ENCODE peak calls at places on chromosome 12, in ten cellular contexts. One of them, this sample, is unnamed.

GRCh38 chr12:52200086-52200782 is 8.4 kb upstream of the KRT80 start:
- DNase-seq in activated T-cell treated with anti-CD3 and anti-CD28 coated beads for 4 hours: no peak
- DNase-seq in SK-N-MC: no peak
- DNase-seq in ACHN: no peak
- DNase-seq in C1 segment of cervical spinal cord: no peak
- DNase-seq in posterior cingulate gyrus: no peak
- DNase-seq in activated naive CD4-positive, alpha-beta T cell treated with Interleukin-2 at 50 U/mL for 16 hours: no peak
- DNase-seq in right atrium auricular region: no peak
- DNase-seq in stimulated activated CD8-positive, alpha-beta memory T cell treated with anti-CD3 and anti-CD28 coated beads, Interleukin-12 subunit alpha, Interleukin-12 subunit beta, amount 100 ng/mL, for 1 hour: no peak
- DNase-seq in neural crest cell: no peak
- DNase-seq in this sample: no peak

GRCh38 chr12:26097046-26097878 is 27.6 kb downstream of the BHLHE41 start:
- DNase-seq in neural crest cell: peak
- DNase-seq in ACHN: peak
- DNase-seq in SK-N-MC: peak
- DNase-seq in C1 segment of cervical spinal cord: peak
- DNase-seq in activated T-cell treated with anti-CD3 and anti-CD28 coated beads for 4 hours: peak
- DNase-seq in stimulated activated CD8-positive, alpha-beta memory T cell treated with anti-CD3 and anti-CD28 coated beads, Interleukin-12 subunit alpha, Interleukin-12 subunit beta, amount 100 ng/mL, for 1 hour: peak
- DNase-seq in activated naive CD4-positive, alpha-beta T cell treated with Interleukin-2 at 50 U/mL for 16 hours: peak
- DNase-seq in posterior cingulate gyrus: peak
- DNase-seq in right atrium auricular region: peak
- DNase-seq in this sample: peak

GRCh38 chr12:27566159-27566558 is 42.2 kb downstream of the PPFIBP1 start:
- DNase-seq in neural crest cell: no peak
- DNase-seq in activated T-cell treated with anti-CD3 and anti-CD28 coated beads for 4 hours: no peak
- DNase-seq in C1 segment of cervical spinal cord: no peak
- DNase-seq in right atrium auricular region: no peak
- DNase-seq in stimulated activated CD8-positive, alpha-beta memory T cell treated with anti-CD3 and anti-CD28 coated beads, Interleukin-12 subunit alpha, Interleukin-12 subunit beta, amount 100 ng/mL, for 1 hour: no peak
- DNase-seq in posterior cingulate gyrus: no peak
- DNase-seq in activated naive CD4-positive, alpha-beta T cell treated with Interleukin-2 at 50 U/mL for 16 hours: no peak
- DNase-seq in ACHN: no peak
- DNase-seq in SK-N-MC: no peak
- DNase-seq in this sample: no peak

GRCh38 chr12:132861558-132861957 is 25.8 kb downstream of the CHFR start:
- DNase-seq in C1 segment of cervical spinal cord: no peak
- DNase-seq in SK-N-MC: no peak
- DNase-seq in posterior cingulate gyrus: no peak
- DNase-seq in stimulated activated CD8-positive, alpha-beta memory T cell treated with anti-CD3 and anti-CD28 coated beads, Interleukin-12 subunit alpha, Interleukin-12 subunit beta, amount 100 ng/mL, for 1 hour: no peak
- DNase-seq in neural crest cell: no peak
- DNase-seq in activated T-cell treated with anti-CD3 and anti-CD28 coated beads for 4 hours: no peak
- DNase-seq in activated naive CD4-positive, alpha-beta T cell treated with Interleukin-2 at 50 U/mL for 16 hours: no peak
- DNase-seq in right atrium auricular region: no peak
- DNase-seq in ACHN: no peak
- DNase-seq in this sample: no peak

GRCh38 chr12:19893514-19893913 is 454.2 kb downstream of the AEBP2 start:
- DNase-seq in activated T-cell treated with anti-CD3 and anti-CD28 coated beads for 4 hours: no peak
- DNase-seq in ACHN: peak
- DNase-seq in SK-N-MC: no peak
- DNase-seq in C1 segment of cervical spinal cord: no peak
- DNase-seq in stimulated activated CD8-positive, alpha-beta memory T cell treated with anti-CD3 and anti-CD28 coated beads, Interleukin-12 subunit alpha, Interleukin-12 subunit beta, amount 100 ng/mL, for 1 hour: no peak
- DNase-seq in right atrium auricular region: no peak
- DNase-seq in neural crest cell: no peak
- DNase-seq in activated naive CD4-positive, alpha-beta T cell treated with Interleukin-2 at 50 U/mL for 16 hours: no peak
- DNase-seq in posterior cingulate gyrus: no peak
- DNase-seq in this sample: no peak

GRCh38 chr12:119158004-119158776 is 20.5 kb upstream of the HSPB8 start:
- DNase-seq in ACHN: no peak
- DNase-seq in activated T-cell treated with anti-CD3 and anti-CD28 coated beads for 4 hours: no peak
- DNase-seq in right atrium auricular region: no peak
- DNase-seq in C1 segment of cervical spinal cord: no peak
- DNase-seq in neural crest cell: no peak
- DNase-seq in activated naive CD4-positive, alpha-beta T cell treated with Interleukin-2 at 50 U/mL for 16 hours: no peak
- DNase-seq in SK-N-MC: no peak
- DNase-seq in stimulated activated CD8-positive, alpha-beta memory T cell treated with anti-CD3 and anti-CD28 coated beads, Interleukin-12 subunit alpha, Interleukin-12 subunit beta, amount 100 ng/mL, for 1 hour: no peak
- DNase-seq in posterior cingulate gyrus: peak
- DNase-seq in this sample: no peak

GRCh38 chr12:53596920-53597363 is 29.2 kb downstream of the ATF7 start:
- DNase-seq in C1 segment of cervical spinal cord: no peak
- DNase-seq in SK-N-MC: no peak
- DNase-seq in neural crest cell: no peak
- DNase-seq in posterior cingulate gyrus: no peak
- DNase-seq in activated T-cell treated with anti-CD3 and anti-CD28 coated beads for 4 hours: no peak
- DNase-seq in right atrium auricular region: no peak
- DNase-seq in ACHN: no peak
- DNase-seq in stimulated activated CD8-positive, alpha-beta memory T cell treated with anti-CD3 and anti-CD28 coated beads, Interleukin-12 subunit alpha, Interleukin-12 subunit beta, amount 100 ng/mL, for 1 hour: no peak
- DNase-seq in activated naive CD4-positive, alpha-beta T cell treated with Interleukin-2 at 50 U/mL for 16 hours: no peak
- DNase-seq in this sample: no peak

GRCh38 chr12:110179291-110179690 is 55.1 kb downstream of the IFT81 start:
- DNase-seq in activated naive CD4-positive, alpha-beta T cell treated with Interleukin-2 at 50 U/mL for 16 hours: no peak
- DNase-seq in neural crest cell: no peak
- DNase-seq in C1 segment of cervical spinal cord: no peak
- DNase-seq in SK-N-MC: no peak
- DNase-seq in right atrium auricular region: no peak
- DNase-seq in stimulated activated CD8-positive, alpha-beta memory T cell treated with anti-CD3 and anti-CD28 coated beads, Interleukin-12 subunit alpha, Interleukin-12 subunit beta, amount 100 ng/mL, for 1 hour: no peak
- DNase-seq in posterior cingulate gyrus: no peak
- DNase-seq in activated T-cell treated with anti-CD3 and anti-CD28 coated beads for 4 hours: no peak
- DNase-seq in ACHN: peak
- DNase-seq in this sample: no peak

GRCh38 chr12:29148065-29148957 is 767 bp upstream of the FAR2 start:
- DNase-seq in right atrium auricular region: peak
- DNase-seq in neural crest cell: no peak
- DNase-seq in C1 segment of cervical spinal cord: no peak
- DNase-seq in stimulated activated CD8-positive, alpha-beta memory T cell treated with anti-CD3 and anti-CD28 coated beads, Interleukin-12 subunit alpha, Interleukin-12 subunit beta, amount 100 ng/mL, for 1 hour: no peak
- DNase-seq in activated T-cell treated with anti-CD3 and anti-CD28 coated beads for 4 hours: no peak
- DNase-seq in SK-N-MC: no peak
- DNase-seq in activated naive CD4-positive, alpha-beta T cell treated with Interleukin-2 at 50 U/mL for 16 hours: no peak
- DNase-seq in posterior cingulate gyrus: no peak
- DNase-seq in ACHN: no peak
- DNase-seq in this sample: no peak

GRCh38 chr12:4911316-4911994 is 1.8 kb downstream of the KCNA1 start:
- DNase-seq in activated T-cell treated with anti-CD3 and anti-CD28 coated beads for 4 hours: no peak
- DNase-seq in SK-N-MC: no peak
- DNase-seq in C1 segment of cervical spinal cord: no peak
- DNase-seq in ACHN: no peak
- DNase-seq in activated naive CD4-positive, alpha-beta T cell treated with Interleukin-2 at 50 U/mL for 16 hours: no peak
- DNase-seq in neural crest cell: no peak
- DNase-seq in posterior cingulate gyrus: no peak
- DNase-seq in stimulated activated CD8-positive, alpha-beta memory T cell treated with anti-CD3 and anti-CD28 coated beads, Interleukin-12 subunit alpha, Interleukin-12 subunit beta, amount 100 ng/mL, for 1 hour: no peak
- DNase-seq in right atrium auricular region: no peak
- DNase-seq in this sample: no peak

GRCh38 chr12:52230364-52231281 is 2.4 kb upstream of the KRT7 start:
- DNase-seq in SK-N-MC: no peak
- DNase-seq in stimulated activated CD8-positive, alpha-beta memory T cell treated with anti-CD3 and anti-CD28 coated beads, Interleukin-12 subunit alpha, Interleukin-12 subunit beta, amount 100 ng/mL, for 1 hour: no peak
- DNase-seq in activated T-cell treated with anti-CD3 and anti-CD28 coated beads for 4 hours: no peak
- DNase-seq in right atrium auricular region: no peak
- DNase-seq in posterior cingulate gyrus: no peak
- DNase-seq in C1 segment of cervical spinal cord: no peak
- DNase-seq in ACHN: peak
- DNase-seq in neural crest cell: no peak
- DNase-seq in activated naive CD4-positive, alpha-beta T cell treated with Interleukin-2 at 50 U/mL for 16 hours: no peak
- DNase-seq in this sample: no peak

GRCh38 chr12:67358686-67359374 is 89.7 kb downstream of the CAND1 start:
- DNase-seq in ACHN: no peak
- DNase-seq in activated T-cell treated with anti-CD3 and anti-CD28 coated beads for 4 hours: no peak
- DNase-seq in SK-N-MC: peak
- DNase-seq in posterior cingulate gyrus: no peak
- DNase-seq in stimulated activated CD8-positive, alpha-beta memory T cell treated with anti-CD3 and anti-CD28 coated beads, Interleukin-12 subunit alpha, Interleukin-12 subunit beta, amount 100 ng/mL, for 1 hour: no peak
- DNase-seq in C1 segment of cervical spinal cord: no peak
- DNase-seq in right atrium auricular region: no peak
- DNase-seq in activated naive CD4-positive, alpha-beta T cell treated with Interleukin-2 at 50 U/mL for 16 hours: no peak
- DNase-seq in neural crest cell: no peak
- DNase-seq in this sample: no peak

GRCh38 chr12:89919241-89919906 is 210.7 kb upstream of the ATP2B1 start:
- DNase-seq in C1 segment of cervical spinal cord: no peak
- DNase-seq in stimulated activated CD8-positive, alpha-beta memory T cell treated with anti-CD3 and anti-CD28 coated beads, Interleukin-12 subunit alpha, Interleukin-12 subunit beta, amount 100 ng/mL, for 1 hour: no peak
- DNase-seq in activated T-cell treated with anti-CD3 and anti-CD28 coated beads for 4 hours: no peak
- DNase-seq in ACHN: no peak
- DNase-seq in neural crest cell: no peak
- DNase-seq in posterior cingulate gyrus: no peak
- DNase-seq in right atrium auricular region: no peak
- DNase-seq in activated naive CD4-positive, alpha-beta T cell treated with Interleukin-2 at 50 U/mL for 16 hours: no peak
- DNase-seq in SK-N-MC: no peak
- DNase-seq in this sample: no peak

GRCh38 chr12:47808049-47808448 is 11.7 kb downstream of the HDAC7 start:
- DNase-seq in right atrium auricular region: no peak
- DNase-seq in posterior cingulate gyrus: peak
- DNase-seq in SK-N-MC: no peak
- DNase-seq in neural crest cell: no peak
- DNase-seq in activated T-cell treated with anti-CD3 and anti-CD28 coated beads for 4 hours: peak
- DNase-seq in activated naive CD4-positive, alpha-beta T cell treated with Interleukin-2 at 50 U/mL for 16 hours: peak
- DNase-seq in stimulated activated CD8-positive, alpha-beta memory T cell treated with anti-CD3 and anti-CD28 coated beads, Interleukin-12 subunit alpha, Interleukin-12 subunit beta, amount 100 ng/mL, for 1 hour: peak
- DNase-seq in C1 segment of cervical spinal cord: no peak
- DNase-seq in ACHN: no peak
- DNase-seq in this sample: peak

GRCh38 chr12:68293347-68293746 is 38.8 kb downstream of the MDM1 start:
- DNase-seq in activated naive CD4-positive, alpha-beta T cell treated with Interleukin-2 at 50 U/mL for 16 hours: no peak
- DNase-seq in posterior cingulate gyrus: no peak
- DNase-seq in activated T-cell treated with anti-CD3 and anti-CD28 coated beads for 4 hours: no peak
- DNase-seq in SK-N-MC: no peak
- DNase-seq in neural crest cell: no peak
- DNase-seq in C1 segment of cervical spinal cord: no peak
- DNase-seq in ACHN: no peak
- DNase-seq in stimulated activated CD8-positive, alpha-beta memory T cell treated with anti-CD3 and anti-CD28 coated beads, Interleukin-12 subunit alpha, Interleukin-12 subunit beta, amount 100 ng/mL, for 1 hour: no peak
- DNase-seq in right atrium auricular region: no peak
- DNase-seq in this sample: no peak

GRCh38 chr12:31388713-31389112 is 62.8 kb upstream of the SINHCAF start:
- DNase-seq in neural crest cell: no peak
- DNase-seq in activated naive CD4-positive, alpha-beta T cell treated with Interleukin-2 at 50 U/mL for 16 hours: no peak
- DNase-seq in ACHN: no peak
- DNase-seq in SK-N-MC: no peak
- DNase-seq in C1 segment of cervical spinal cord: no peak
- DNase-seq in right atrium auricular region: no peak
- DNase-seq in posterior cingulate gyrus: no peak
- DNase-seq in stimulated activated CD8-positive, alpha-beta memory T cell treated with anti-CD3 and anti-CD28 coated beads, Interleukin-12 subunit alpha, Interleukin-12 subunit beta, amount 100 ng/mL, for 1 hour: no peak
- DNase-seq in activated T-cell treated with anti-CD3 and anti-CD28 coated beads for 4 hours: no peak
- DNase-seq in this sample: no peak

GRCh38 chr12:19572920-19573558 is 133.7 kb downstream of the AEBP2 start:
- DNase-seq in stimulated activated CD8-positive, alpha-beta memory T cell treated with anti-CD3 and anti-CD28 coated beads, Interleukin-12 subunit alpha, Interleukin-12 subunit beta, amount 100 ng/mL, for 1 hour: no peak
- DNase-seq in ACHN: peak
- DNase-seq in activated T-cell treated with anti-CD3 and anti-CD28 coated beads for 4 hours: no peak
- DNase-seq in neural crest cell: peak
- DNase-seq in SK-N-MC: no peak
- DNase-seq in right atrium auricular region: no peak
- DNase-seq in posterior cingulate gyrus: no peak
- DNase-seq in C1 segment of cervical spinal cord: no peak
- DNase-seq in activated naive CD4-positive, alpha-beta T cell treated with Interleukin-2 at 50 U/mL for 16 hours: peak
- DNase-seq in this sample: no peak

GRCh38 chr12:11607313-11608081 is 42.0 kb upstream of the ETV6 start:
- DNase-seq in right atrium auricular region: no peak
- DNase-seq in SK-N-MC: no peak
- DNase-seq in ACHN: no peak
- DNase-seq in neural crest cell: no peak
- DNase-seq in C1 segment of cervical spinal cord: no peak
- DNase-seq in stimulated activated CD8-positive, alpha-beta memory T cell treated with anti-CD3 and anti-CD28 coated beads, Interleukin-12 subunit alpha, Interleukin-12 subunit beta, amount 100 ng/mL, for 1 hour: no peak
- DNase-seq in activated naive CD4-positive, alpha-beta T cell treated with Interleukin-2 at 50 U/mL for 16 hours: no peak
- DNase-seq in activated T-cell treated with anti-CD3 and anti-CD28 coated beads for 4 hours: no peak
- DNase-seq in posterior cingulate gyrus: no peak
- DNase-seq in this sample: no peak

GRCh38 chr12:76883151-76883550 is 4.3 kb upstream of the CSRP2 start:
- DNase-seq in stimulated activated CD8-positive, alpha-beta memory T cell treated with anti-CD3 and anti-CD28 coated beads, Interleukin-12 subunit alpha, Interleukin-12 subunit beta, amount 100 ng/mL, for 1 hour: no peak
- DNase-seq in activated T-cell treated with anti-CD3 and anti-CD28 coated beads for 4 hours: no peak
- DNase-seq in ACHN: peak
- DNase-seq in neural crest cell: no peak
- DNase-seq in SK-N-MC: no peak
- DNase-seq in C1 segment of cervical spinal cord: no peak
- DNase-seq in posterior cingulate gyrus: no peak
- DNase-seq in activated naive CD4-positive, alpha-beta T cell treated with Interleukin-2 at 50 U/mL for 16 hours: no peak
- DNase-seq in right atrium auricular region: no peak
- DNase-seq in this sample: no peak

GRCh38 chr12:52971701-52972329 is 22.9 kb downstream of the KRT18 start:
- DNase-seq in ACHN: no peak
- DNase-seq in SK-N-MC: no peak
- DNase-seq in neural crest cell: no peak
- DNase-seq in stimulated activated CD8-positive, alpha-beta memory T cell treated with anti-CD3 and anti-CD28 coated beads, Interleukin-12 subunit alpha, Interleukin-12 subunit beta, amount 100 ng/mL, for 1 hour: no peak
- DNase-seq in activated T-cell treated with anti-CD3 and anti-CD28 coated beads for 4 hours: no peak
- DNase-seq in activated naive CD4-positive, alpha-beta T cell treated with Interleukin-2 at 50 U/mL for 16 hours: no peak
- DNase-seq in C1 segment of cervical spinal cord: no peak
- DNase-seq in posterior cingulate gyrus: no peak
- DNase-seq in right atrium auricular region: no peak
- DNase-seq in this sample: no peak

GRCh38 chr12:55931317-55931779 is 386 bp downstream of the DGKA start:
- DNase-seq in right atrium auricular region: no peak
- DNase-seq in activated T-cell treated with anti-CD3 and anti-CD28 coated beads for 4 hours: no peak
- DNase-seq in posterior cingulate gyrus: no peak
- DNase-seq in activated naive CD4-positive, alpha-beta T cell treated with Interleukin-2 at 50 U/mL for 16 hours: no peak
- DNase-seq in C1 segment of cervical spinal cord: no peak
- DNase-seq in SK-N-MC: no peak
- DNase-seq in neural crest cell: no peak
- DNase-seq in ACHN: peak
- DNase-seq in stimulated activated CD8-positive, alpha-beta memory T cell treated with anti-CD3 and anti-CD28 coated beads, Interleukin-12 subunit alpha, Interleukin-12 subunit beta, amount 100 ng/mL, for 1 hour: no peak
- DNase-seq in this sample: no peak

GRCh38 chr12:27331927-27332324 is 710 bp upstream of the BMAL2 start:
- DNase-seq in activated naive CD4-positive, alpha-beta T cell treated with Interleukin-2 at 50 U/mL for 16 hours: peak
- DNase-seq in SK-N-MC: no peak
- DNase-seq in right atrium auricular region: no peak
- DNase-seq in stimulated activated CD8-positive, alpha-beta memory T cell treated with anti-CD3 and anti-CD28 coated beads, Interleukin-12 subunit alpha, Interleukin-12 subunit beta, amount 100 ng/mL, for 1 hour: no peak
- DNase-seq in neural crest cell: no peak
- DNase-seq in posterior cingulate gyrus: no peak
- DNase-seq in C1 segment of cervical spinal cord: no peak
- DNase-seq in ACHN: peak
- DNase-seq in activated T-cell treated with anti-CD3 and anti-CD28 coated beads for 4 hours: no peak
- DNase-seq in this sample: no peak

GRCh38 chr12:49664591-49665146 is 41.3 kb downstream of the PRPF40B start:
- DNase-seq in posterior cingulate gyrus: no peak
- DNase-seq in ACHN: no peak
- DNase-seq in SK-N-MC: no peak
- DNase-seq in activated naive CD4-positive, alpha-beta T cell treated with Interleukin-2 at 50 U/mL for 16 hours: no peak
- DNase-seq in neural crest cell: no peak
- DNase-seq in stimulated activated CD8-positive, alpha-beta memory T cell treated with anti-CD3 and anti-CD28 coated beads, Interleukin-12 subunit alpha, Interleukin-12 subunit beta, amount 100 ng/mL, for 1 hour: no peak
- DNase-seq in C1 segment of cervical spinal cord: no peak
- DNase-seq in activated T-cell treated with anti-CD3 and anti-CD28 coated beads for 4 hours: no peak
- DNase-seq in right atrium auricular region: no peak
- DNase-seq in this sample: no peak